ENCODE peak calls at places on chromosomes 11 and 22, in four cellular contexts. Y is uterus, H is endodermal cell, X is NCI-H1436. G is an unnamed sample.

GRCh38 chr11:79185351-79185750 is 255.5 kb downstream of the TENM4 start:
- DNase-seq in Y (no peak), H (no peak), X (no peak), G (no peak)

GRCh38 chr11:71139516-71140205 is 112.7 kb downstream of the SHANK2 start:
- DNase-seq in Y (no peak), H (no peak), X (peak), G (no peak)

GRCh38 chr11:66559141-66559861 is 9.1 kb downstream of the CTSF start:
- DNase-seq in Y (peak), H (no peak), X (peak), G (peak)

GRCh38 chr11:105988197-105988596 is 33.8 kb downstream of the MSANTD4 start:
- DNase-seq in Y (no peak), H (no peak), X (no peak), G (no peak)

GRCh38 chr11:94928146-94928995 is 45.0 kb downstream of the CWC15 start:
- DNase-seq in Y (no peak), H (no peak), X (no peak), G (no peak)

GRCh38 chr22:22811016-22812009 is 76.3 kb upstream of the IGLL5 start:
- DNase-seq in Y (no peak), H (no peak), X (no peak), G (no peak)

GRCh38 chr11:45806937-45807791 is 2.2 kb downstream of the SLC35C1 start:
- DNase-seq in Y (peak), H (no peak), X (no peak), G (no peak)

GRCh38 chr11:11297578-11297977 is 55.5 kb downstream of the CSNK2A3 start:
- DNase-seq in Y (no peak), H (no peak), X (no peak), G (no peak)

GRCh38 chr11:83823461-83824025 is 537.4 kb upstream of the CCDC90B start:
- DNase-seq in Y (no peak), H (no peak), X (no peak), G (no peak)

GRCh38 chr11:125376117-125376516 is 119.9 kb downstream of the FEZ1 start:
- DNase-seq in Y (peak), H (peak), X (no peak), G (peak)

GRCh38 chr11:357582-357981 is 11.7 kb upstream of the B4GALNT4 start:
- DNase-seq in Y (no peak), H (no peak), X (no peak), G (no peak)

GRCh38 chr22:27875951-27876350 is 43.1 kb downstream of the PITPNB start:
- DNase-seq in Y (no peak), H (no peak), X (no peak), G (no peak)

GRCh38 chr22:43848366-43849171 is 13.7 kb downstream of the SULT4A1 start:
- DNase-seq in Y (no peak), H (peak), X (no peak), G (no peak)

GRCh38 chr22:41780714-41781507 is 19.6 kb upstream of the CCDC134 start:
- DNase-seq in Y (peak), H (peak), X (peak), G (peak)

GRCh38 chr11:34830648-34831047 is 85.5 kb downstream of the APIP start:
- DNase-seq in Y (no peak), H (no peak), X (no peak), G (no peak)

GRCh38 chr11:119298726-119299125 is 18.2 kb downstream of the MCAM start:
- DNase-seq in Y (no peak), H (no peak), X (no peak), G (peak)

GRCh38 chr11:534592-535518 is 521 bp downstream of the HRAS start:
- DNase-seq in Y (no peak), H (peak), X (peak), G (peak)

GRCh38 chr22:22981670-22982571 is 88.4 kb upstream of the GNAZ start:
- DNase-seq in Y (no peak), H (no peak), X (no peak), G (no peak)

GRCh38 chr11:1883342-1884122 is 8.2 kb downstream of the PRR33 start:
- DNase-seq in Y (peak), H (no peak), X (no peak), G (no peak)

GRCh38 chr22:38317995-38318715 is 922 bp upstream of the CSNK1E start:
- DNase-seq in Y (peak), H (peak), X (no peak), G (peak)

GRCh38 chr22:49377306-49377705 is 450.4 kb downstream of the BRD1 start:
- DNase-seq in Y (no peak), H (peak), X (no peak), G (no peak)

GRCh38 chr11:13080861-13081260 is 71.7 kb downstream of the RASSF10 start:
- DNase-seq in Y (no peak), H (no peak), X (no peak), G (no peak)

GRCh38 chr11:73889019-73889418 is 12.2 kb downstream of the PAAF1 start:
- DNase-seq in Y (no peak), H (no peak), X (no peak), G (no peak)

GRCh38 chr22:25078591-25078990 is 121.1 kb upstream of the CRYBB3 start:
- DNase-seq in Y (no peak), H (no peak), X (no peak), G (no peak)

GRCh38 chr11:46912526-46913150 is 5.7 kb downstream of the LRP4 start:
- DNase-seq in Y (no peak), H (peak), X (peak), G (no peak)

GRCh38 chr11:121452609-121453150 is at the start of gene SORL1-AS1:
- DNase-seq in Y (no peak), H (no peak), X (peak), G (no peak)

G was measured in psoas muscle.